ENCODE peak calls at places on chromosomes 6 and 20, in five cellular contexts. One of them, this sample, is unnamed.

GRCh38 chr20:1469925-1470571 is 3.4 kb upstream of the NSFL1C start:
- DNase-seq in endodermal cell: peak; percentile 95
- DNase-seq in ovary: peak; percentile 48
- DNase-seq in hepatocyte: peak; percentile 95
- DNase-seq in fibroblast of lung: peak; percentile 99
- DNase-seq in this sample: peak; percentile 93

GRCh38 chr6:112331306-112331705 is 15.8 kb upstream of the RFPL4B start:
- DNase-seq in ovary: no peak
- DNase-seq in endodermal cell: no peak
- DNase-seq in fibroblast of lung: peak; percentile 14
- DNase-seq in hepatocyte: no peak
- DNase-seq in this sample: no peak

GRCh38 chr6:139369568-139370046 is 4.8 kb downstream of the CITED2 start:
- DNase-seq in ovary: no peak
- DNase-seq in fibroblast of lung: peak; percentile 86
- DNase-seq in hepatocyte: peak; percentile 77
- DNase-seq in endodermal cell: peak; percentile 50
- DNase-seq in this sample: peak; percentile 61

GRCh38 chr20:15763344-15763743 is 809.9 kb downstream of the KIF16B start:
- DNase-seq in fibroblast of lung: no peak
- DNase-seq in endodermal cell: no peak
- DNase-seq in ovary: no peak
- DNase-seq in hepatocyte: no peak
- DNase-seq in this sample: no peak

GRCh38 chr20:8187740-8188139 is 55.7 kb downstream of the PLCB1 start:
- DNase-seq in fibroblast of lung: peak; percentile 8
- DNase-seq in endodermal cell: no peak
- DNase-seq in hepatocyte: no peak
- DNase-seq in ovary: no peak
- DNase-seq in this sample: no peak

GRCh38 chr6:31270788-31271640 is 878 bp downstream of the HLA-C start:
- DNase-seq in fibroblast of lung: peak; percentile 42
- DNase-seq in endodermal cell: peak; percentile 91
- DNase-seq in ovary: peak; percentile 76
- DNase-seq in hepatocyte: peak; percentile 68
- DNase-seq in this sample: peak; percentile 74

GRCh38 chr6:132712366-132712765 is 1.5 kb downstream of the VNN1 start:
- DNase-seq in endodermal cell: no peak
- DNase-seq in fibroblast of lung: peak; percentile 37
- DNase-seq in ovary: no peak
- DNase-seq in hepatocyte: no peak
- DNase-seq in this sample: peak; percentile 21

GRCh38 chr6:138597336-138597735 is 98.0 kb upstream of the NHSL1 start:
- DNase-seq in ovary: no peak
- DNase-seq in endodermal cell: no peak
- DNase-seq in fibroblast of lung: peak; percentile 63
- DNase-seq in hepatocyte: no peak
- DNase-seq in this sample: no peak

GRCh38 chr6:18412073-18412472 is 24.9 kb downstream of the RNF144B start:
- DNase-seq in endodermal cell: no peak
- DNase-seq in hepatocyte: no peak
- DNase-seq in ovary: no peak
- DNase-seq in fibroblast of lung: no peak
- DNase-seq in this sample: no peak

GRCh38 chr6:13355043-13355945 is 27.0 kb upstream of the TBC1D7 start:
- DNase-seq in endodermal cell: no peak
- DNase-seq in fibroblast of lung: peak; percentile 93
- DNase-seq in ovary: no peak
- DNase-seq in hepatocyte: peak; percentile 54
- DNase-seq in this sample: peak; percentile 63

GRCh38 chr20:1281279-1282057 is 15.4 kb downstream of the SNPH start:
- DNase-seq in hepatocyte: no peak
- DNase-seq in fibroblast of lung: no peak
- DNase-seq in endodermal cell: peak; percentile 15
- DNase-seq in ovary: no peak
- DNase-seq in this sample: no peak

DNA sequence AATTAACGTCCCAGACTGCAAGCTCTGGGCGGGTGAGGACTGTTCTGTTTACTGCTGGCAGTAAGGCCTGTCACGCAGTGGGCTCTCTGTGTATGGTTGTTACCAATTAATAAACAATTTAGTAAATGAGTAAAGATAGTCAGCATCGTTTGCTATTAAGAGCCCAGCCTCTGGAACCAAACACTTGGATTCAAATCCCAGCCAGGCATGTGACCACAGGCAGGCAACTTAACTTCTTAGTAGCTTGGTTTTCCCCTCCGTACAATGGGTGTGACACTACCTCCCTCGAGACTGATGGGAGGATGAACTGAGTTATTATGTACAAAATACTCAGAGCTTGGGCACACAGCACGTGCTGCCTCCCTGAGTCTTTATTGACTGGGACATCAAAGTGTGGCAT is 137.7 kb upstream of the ARMC2 start:
- DNase-seq in fibroblast of lung: no peak
- DNase-seq in hepatocyte: no peak
- DNase-seq in endodermal cell: peak; percentile 37
- DNase-seq in ovary: no peak
- DNase-seq in this sample: no peak
- H3K4me1 ChIP-seq in fibroblast of lung: peaks cover 7% of the 10 kb centered on the region
- H3K4me1 ChIP-seq in hepatocyte: peaks cover 39% of the 10 kb centered on the region
- H3K4me1 ChIP-seq in endodermal cell: peaks cover 7% of the 10 kb centered on the region
- H3K4me1 ChIP-seq in ovary: peaks cover 20% of the 10 kb centered on the region
- H3K4me1 ChIP-seq in this sample: peaks cover 31% of the 10 kb centered on the region

DNA sequence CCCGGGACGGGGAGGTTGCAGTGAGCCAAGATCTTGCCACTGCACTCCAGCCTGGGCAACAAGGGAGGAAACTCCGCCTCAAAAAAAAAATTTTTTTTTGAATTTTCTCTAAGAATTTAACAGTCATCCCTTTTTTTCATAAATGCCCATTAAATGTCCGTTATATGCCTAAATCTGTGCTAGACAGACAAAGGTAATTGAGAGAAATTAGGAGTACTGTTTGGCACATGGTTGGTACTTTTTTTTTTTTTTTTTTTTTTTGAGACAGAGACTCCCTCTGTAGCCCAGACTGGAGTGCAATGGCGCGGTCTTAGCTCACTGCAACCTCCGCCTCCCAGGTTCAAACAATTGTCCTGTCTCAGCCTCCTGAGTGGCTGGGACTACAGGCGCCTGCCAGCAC is 1.7 kb downstream of the PCMT1 start:
- DNase-seq in fibroblast of lung: no peak
- DNase-seq in endodermal cell: no peak
- DNase-seq in hepatocyte: no peak
- DNase-seq in ovary: no peak
- DNase-seq in this sample: no peak
- H3K4me1 ChIP-seq in fibroblast of lung: peaks cover 3% of the 10 kb centered on the region
- H3K4me1 ChIP-seq in endodermal cell: peaks cover 3% of the 10 kb centered on the region
- H3K4me1 ChIP-seq in hepatocyte: peaks cover 5% of the 10 kb centered on the region
- H3K4me1 ChIP-seq in ovary: peaks cover 8% of the 10 kb centered on the region
- H3K4me1 ChIP-seq in this sample: peaks cover 12% of the 10 kb centered on the region

GRCh38 chr6:25007269-25007699 is 71.5 kb upstream of the RIPOR2 start:
- DNase-seq in endodermal cell: no peak
- DNase-seq in fibroblast of lung: no peak
- DNase-seq in hepatocyte: no peak
- DNase-seq in ovary: no peak
- DNase-seq in this sample: no peak

GRCh38 chr6:25006075-25006474 is 70.3 kb upstream of the RIPOR2 start:
- DNase-seq in endodermal cell: no peak
- DNase-seq in hepatocyte: no peak
- DNase-seq in fibroblast of lung: no peak
- DNase-seq in ovary: no peak
- DNase-seq in this sample: no peak

GRCh38 chr6:25005010-25005409 is 69.2 kb upstream of the RIPOR2 start:
- DNase-seq in ovary: no peak
- DNase-seq in endodermal cell: no peak
- DNase-seq in hepatocyte: no peak
- DNase-seq in fibroblast of lung: no peak
- DNase-seq in this sample: no peak

GRCh38 chr6:25008707-25009106 is 72.9 kb upstream of the RIPOR2 start:
- DNase-seq in ovary: no peak
- DNase-seq in hepatocyte: no peak
- DNase-seq in endodermal cell: no peak
- DNase-seq in fibroblast of lung: no peak
- DNase-seq in this sample: no peak

DNA sequence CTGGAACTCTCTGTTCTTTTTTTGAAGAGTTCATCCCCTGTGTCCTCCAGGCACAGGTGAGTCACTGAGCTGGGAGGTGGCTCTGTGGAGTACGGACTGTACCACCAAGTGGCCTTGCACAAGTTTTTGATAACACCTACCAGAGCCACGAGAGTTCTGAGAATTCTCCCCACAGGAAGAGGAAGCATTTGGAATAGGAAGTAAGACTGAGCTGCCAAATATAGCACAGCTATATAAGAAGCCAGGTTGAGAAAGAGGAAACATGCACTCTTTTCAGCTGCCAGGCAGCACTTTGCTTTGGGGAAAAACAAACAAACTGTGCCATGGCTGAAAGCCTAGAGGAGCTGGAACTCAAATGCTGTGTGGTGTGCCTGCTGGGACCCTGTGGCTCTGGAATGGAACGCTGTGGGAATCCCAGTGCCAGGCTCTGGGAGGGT is 70.8 kb upstream of the RIPOR2 start:
- DNase-seq in endodermal cell: no peak
- DNase-seq in ovary: no peak
- DNase-seq in fibroblast of lung: peak; percentile 56
- DNase-seq in hepatocyte: peak; percentile 69
- DNase-seq in this sample: peak; percentile 92
- H3K4me1 ChIP-seq in endodermal cell: peaks cover 6% of the 10 kb centered on the region
- H3K4me1 ChIP-seq in ovary: peaks cover 2% of the 10 kb centered on the region
- H3K4me1 ChIP-seq in fibroblast of lung: peaks cover 7% of the 10 kb centered on the region
- H3K4me1 ChIP-seq in hepatocyte: peaks cover 7% of the 10 kb centered on the region
- H3K4me1 ChIP-seq in this sample: peaks cover 49% of the 10 kb centered on the region

GRCh38 chr20:33829636-33830035 is 18.5 kb downstream of the CHMP4B start:
- DNase-seq in fibroblast of lung: no peak
- DNase-seq in endodermal cell: no peak
- DNase-seq in hepatocyte: no peak
- DNase-seq in ovary: no peak
- DNase-seq in this sample: no peak
- H3K4me1 ChIP-seq in fibroblast of lung: peaks cover 5% of the 10 kb centered on the region
- H3K4me1 ChIP-seq in endodermal cell: peaks cover 32% of the 10 kb centered on the region
- H3K4me1 ChIP-seq in hepatocyte: peaks cover 84% of the 10 kb centered on the region
- H3K4me1 ChIP-seq in ovary: peaks cover 44% of the 10 kb centered on the region
- H3K4me1 ChIP-seq in this sample: peaks cover 17% of the 10 kb centered on the region